ENCODE peak calls at places on chromosomes 11 and 22, in four cellular contexts. One of them, this sample, is unnamed.

GRCh38 chr11:113874920-113875413 is 405 bp downstream of the USP28 start:
- DNase-seq in GM12878: no peak
- DNase-seq in K562: no peak
- DNase-seq in HepG2: no peak
- DNase-seq in this sample: peak

GRCh38 chr11:123169821-123170220 is 25.2 kb downstream of the CLMP start:
- DNase-seq in HepG2: no peak
- DNase-seq in K562: no peak
- DNase-seq in GM12878: no peak
- DNase-seq in this sample: no peak

GRCh38 chr11:107821199-107821926 is 37.2 kb downstream of the SLC35F2 start:
- DNase-seq in GM12878: no peak
- DNase-seq in K562: no peak
- DNase-seq in HepG2: no peak
- DNase-seq in this sample: no peak

GRCh38 chr11:1171985-1172728 is 14.4 kb downstream of the MUC5AC start:
- DNase-seq in GM12878: no peak
- DNase-seq in K562: no peak
- DNase-seq in HepG2: no peak
- DNase-seq in this sample: no peak

GRCh38 chr22:17957683-17958082 is 66.7 kb downstream of the MICAL3 start:
- DNase-seq in HepG2: no peak
- DNase-seq in GM12878: no peak
- DNase-seq in K562: no peak
- DNase-seq in this sample: no peak

GRCh38 chr11:20048246-20048645 is 112.0 kb downstream of the DBX1 start:
- DNase-seq in GM12878: no peak
- DNase-seq in HepG2: no peak
- DNase-seq in K562: no peak
- DNase-seq in this sample: no peak

GRCh38 chr22:16601437-16602223 is 9.0 kb upstream of the CCT8L2 start:
- DNase-seq in K562: peak
- DNase-seq in HepG2: no peak
- DNase-seq in GM12878: no peak
- DNase-seq in this sample: no peak

GRCh38 chr22:17974703-17975372 is 49.5 kb downstream of the MICAL3 start:
- DNase-seq in HepG2: no peak
- DNase-seq in GM12878: peak
- DNase-seq in K562: no peak
- DNase-seq in this sample: no peak

GRCh38 chr11:8298801-8299786 is 35.4 kb upstream of the LMO1 start:
- DNase-seq in K562: no peak
- DNase-seq in GM12878: no peak
- DNase-seq in HepG2: no peak
- DNase-seq in this sample: no peak

GRCh38 chr11:32333335-32333991 is 101.9 kb downstream of the WT1 start:
- DNase-seq in HepG2: no peak
- DNase-seq in GM12878: no peak
- DNase-seq in K562: no peak
- DNase-seq in this sample: peak

GRCh38 chr11:76193219-76193618 is 13.1 kb downstream of the WNT11 start:
- DNase-seq in GM12878: no peak
- DNase-seq in HepG2: no peak
- DNase-seq in K562: peak
- DNase-seq in this sample: peak

GRCh38 chr11:32706985-32707736 is 87.3 kb downstream of the CCDC73 start:
- DNase-seq in HepG2: peak
- DNase-seq in K562: no peak
- DNase-seq in GM12878: peak
- DNase-seq in this sample: no peak

GRCh38 chr11:46293616-46294015 is 16.2 kb downstream of the CREB3L1 start:
- DNase-seq in GM12878: no peak
- DNase-seq in HepG2: no peak
- DNase-seq in K562: no peak
- DNase-seq in this sample: no peak

GRCh38 chr22:35154937-35155387 is 89.0 kb downstream of the ISX start:
- DNase-seq in K562: peak
- DNase-seq in HepG2: peak
- DNase-seq in GM12878: no peak
- DNase-seq in this sample: peak

GRCh38 chr11:1224491-1225385 is 1.9 kb downstream of the MUC5B start:
- DNase-seq in K562: peak
- DNase-seq in GM12878: no peak
- DNase-seq in HepG2: no peak
- DNase-seq in this sample: peak

GRCh38 chr11:106017088-106017487 is 5.0 kb downstream of the MSANTD4 start:
- DNase-seq in GM12878: no peak
- DNase-seq in HepG2: no peak
- DNase-seq in K562: no peak
- DNase-seq in this sample: no peak

GRCh38 chr11:1888811-1889526 is 2.7 kb downstream of the PRR33 start:
- DNase-seq in GM12878: no peak
- DNase-seq in K562: no peak
- DNase-seq in HepG2: no peak
- DNase-seq in this sample: peak

GRCh38 chr22:42072606-42073330 is 1.3 kb upstream of the PHETA2 start:
- DNase-seq in K562: no peak
- DNase-seq in HepG2: no peak
- DNase-seq in GM12878: no peak
- DNase-seq in this sample: no peak

DNA sequence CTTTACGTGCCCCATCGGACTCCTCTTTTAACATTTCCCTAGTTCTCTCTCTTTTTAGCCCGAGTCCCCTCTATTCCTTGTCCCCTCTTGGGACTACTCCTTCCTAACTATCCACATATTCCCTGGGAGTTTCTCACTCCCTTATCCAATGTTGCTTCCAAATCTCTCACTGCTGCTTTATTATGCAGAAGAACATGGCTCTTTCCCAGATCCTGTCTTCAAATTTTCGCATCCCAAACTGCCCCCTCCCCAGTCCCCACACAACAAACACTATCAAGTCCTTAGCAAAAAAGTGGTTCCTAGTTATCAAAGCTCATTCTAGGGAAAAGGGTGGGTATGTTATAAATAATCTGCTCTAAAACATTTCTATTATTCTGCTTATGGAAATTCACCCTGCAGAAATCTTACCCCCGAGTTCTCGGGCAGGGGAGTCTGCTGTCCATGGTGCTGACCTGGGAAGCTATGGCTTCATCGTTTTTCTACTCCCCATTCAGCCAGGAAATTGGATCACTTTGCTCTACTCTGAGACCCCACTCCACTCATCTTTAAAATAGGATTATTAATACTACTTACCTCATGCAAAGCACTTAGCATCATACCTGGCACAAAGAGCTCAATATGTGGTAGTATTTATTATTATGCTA is 393.5 kb downstream of the BUD13 start:
- DNase-seq in HepG2: peak
- DNase-seq in K562: peak
- DNase-seq in GM12878: no peak
- DNase-seq in this sample: no peak
- TF ChIP-seq FOXM1 in HepG2: no peak
- TF ChIP-seq FOXM1 in K562: no peak
- TF ChIP-seq FOXM1 in GM12878: no peak
- TF ChIP-seq FOXM1 in this sample: no peak

GRCh38 chr11:130066338-130066737 is 3.4 kb upstream of the APLP2 start:
- DNase-seq in HepG2: no peak
- DNase-seq in GM12878: no peak
- DNase-seq in K562: no peak
- DNase-seq in this sample: no peak
- TF ChIP-seq USF2 in HepG2: no peak
- TF ChIP-seq USF2 in GM12878: no peak
- TF ChIP-seq USF2 in K562: no peak
- TF ChIP-seq USF2 in this sample: no peak

DNA sequence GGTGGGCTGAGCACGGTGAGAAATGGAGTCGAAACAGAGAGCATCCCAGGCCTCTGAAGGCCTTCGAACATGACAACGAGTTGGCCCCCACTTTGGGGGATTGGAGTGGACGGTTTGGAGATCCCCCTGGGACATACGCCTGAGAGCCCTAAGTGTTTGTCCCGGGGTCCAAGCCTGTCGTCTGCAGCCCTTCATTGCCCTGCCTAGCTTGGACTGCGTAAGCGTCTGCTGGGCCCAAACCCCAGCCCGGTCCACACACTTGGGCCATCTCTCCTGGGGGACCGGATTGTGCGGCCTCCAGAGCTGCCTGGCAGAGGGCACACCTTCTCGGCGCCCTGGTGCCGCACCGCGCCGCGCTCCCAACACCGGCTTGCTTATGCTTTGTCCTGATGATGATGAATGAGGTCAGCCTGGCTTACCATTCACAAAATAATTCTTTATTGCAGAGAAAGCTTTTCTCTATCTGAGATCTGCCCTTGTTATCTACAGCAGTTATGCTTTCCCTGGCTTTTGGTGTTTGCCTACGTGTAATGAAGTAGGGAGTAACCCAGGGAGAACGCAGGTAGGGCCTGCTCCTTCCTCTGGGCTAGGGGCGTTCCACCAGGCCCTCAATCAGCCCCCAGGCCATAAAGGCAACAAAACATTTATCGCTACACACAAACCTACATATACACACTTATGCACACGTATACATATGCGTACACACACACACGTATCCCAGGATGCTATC is 85.9 kb upstream of the PPARA start:
- DNase-seq in GM12878: no peak
- DNase-seq in K562: no peak
- DNase-seq in HepG2: no peak
- DNase-seq in this sample: peak
- TF ChIP-seq FOXM1 in GM12878: no peak
- TF ChIP-seq FOXM1 in K562: no peak
- TF ChIP-seq FOXM1 in HepG2: no peak
- TF ChIP-seq FOXM1 in this sample: no peak

DNA sequence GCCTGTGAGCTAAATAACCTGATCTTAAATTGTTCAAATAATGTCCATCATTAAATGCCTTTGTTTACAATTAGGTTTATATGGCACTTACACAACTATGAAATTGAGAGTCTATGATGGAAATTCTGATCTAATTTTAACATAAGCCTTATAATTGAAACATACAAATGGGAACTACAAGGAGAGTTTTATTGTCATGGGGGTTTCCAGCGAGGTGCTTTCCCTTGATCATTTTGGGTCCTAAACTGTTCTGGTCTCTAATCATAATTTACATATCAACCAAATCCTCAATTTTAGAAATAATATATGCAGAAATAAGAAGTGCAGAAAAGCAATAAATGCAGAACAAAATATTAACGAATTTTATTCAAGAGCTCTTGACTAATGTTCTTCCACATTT is 44.9 kb downstream of the RRAS2 start:
- DNase-seq in K562: no peak
- DNase-seq in HepG2: no peak
- DNase-seq in GM12878: no peak
- DNase-seq in this sample: no peak
- TF ChIP-seq USF2 in K562: no peak
- TF ChIP-seq USF2 in HepG2: no peak
- TF ChIP-seq USF2 in GM12878: no peak
- TF ChIP-seq USF2 in this sample: no peak

GRCh38 chr11:74696932-74697687 is 34.1 kb downstream of the CHRDL2 start:
- DNase-seq in K562: peak
- DNase-seq in HepG2: peak
- DNase-seq in GM12878: no peak
- DNase-seq in this sample: no peak
- TF ChIP-seq FOXM1 in K562: no peak
- TF ChIP-seq FOXM1 in HepG2: no peak
- TF ChIP-seq FOXM1 in GM12878: no peak
- TF ChIP-seq FOXM1 in this sample: no peak

DNA sequence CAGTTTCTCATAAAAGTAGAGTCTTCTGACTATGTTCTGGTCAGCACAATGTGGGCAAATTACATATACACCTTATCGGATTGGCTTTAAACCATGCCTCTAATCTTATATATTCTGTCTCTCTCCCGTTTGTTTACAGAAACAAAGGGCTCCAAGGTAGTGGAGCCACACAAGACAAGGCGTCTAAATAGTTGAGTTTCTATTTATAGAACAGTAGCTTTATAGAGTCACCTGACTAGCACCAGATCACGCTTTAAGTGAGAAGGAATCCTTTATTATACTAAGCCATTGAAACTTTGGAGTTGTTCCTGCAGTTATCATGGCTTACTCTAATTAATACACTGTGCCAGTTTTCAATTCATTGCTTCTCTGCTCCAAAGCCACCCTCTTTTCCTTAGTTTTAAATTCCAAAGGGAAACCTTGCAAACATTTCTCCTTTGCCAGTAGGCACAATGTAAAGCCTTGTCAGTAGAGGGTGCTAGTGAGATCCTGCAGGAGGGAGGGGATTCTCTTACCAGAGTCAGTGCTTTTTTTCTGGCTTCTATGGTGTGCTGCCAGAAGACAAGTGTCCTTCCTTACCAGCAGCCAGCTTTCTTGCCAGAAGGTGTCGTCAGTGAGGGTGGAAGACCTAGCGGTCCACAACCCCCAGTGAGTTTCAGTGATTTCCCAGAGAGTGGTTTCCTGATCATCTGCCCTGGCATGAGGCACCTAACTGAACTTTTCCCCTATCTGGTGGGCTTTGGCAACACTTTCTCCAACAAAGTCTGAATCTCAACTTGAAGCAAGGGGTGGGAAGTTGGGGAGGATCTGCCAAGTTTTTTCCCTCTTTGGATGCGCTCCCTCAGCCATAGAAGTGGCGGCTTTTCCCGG is 71.7 kb downstream of the RAB38 start:
- DNase-seq in HepG2: peak
- DNase-seq in K562: peak
- DNase-seq in GM12878: peak
- DNase-seq in this sample: peak
- TF ChIP-seq USF2 in HepG2: no peak
- TF ChIP-seq USF2 in K562: no peak
- TF ChIP-seq USF2 in GM12878: no peak
- TF ChIP-seq USF2 in this sample: no peak

GRCh38 chr11:11463397-11463796 is 110.3 kb upstream of the CSNK2A3 start:
- DNase-seq in K562: no peak
- DNase-seq in HepG2: no peak
- DNase-seq in GM12878: no peak
- DNase-seq in this sample: peak

GRCh38 chr11:11459578-11459977 is 106.5 kb upstream of the CSNK2A3 start:
- DNase-seq in GM12878: no peak
- DNase-seq in K562: no peak
- DNase-seq in HepG2: no peak
- DNase-seq in this sample: no peak

GRCh38 chr11:11458523-11458922 is 105.5 kb upstream of the CSNK2A3 start:
- DNase-seq in HepG2: no peak
- DNase-seq in K562: no peak
- DNase-seq in GM12878: no peak
- DNase-seq in this sample: no peak

GRCh38 chr11:11464555-11464954 is 111.5 kb upstream of the CSNK2A3 start:
- DNase-seq in GM12878: no peak
- DNase-seq in K562: no peak
- DNase-seq in HepG2: no peak
- DNase-seq in this sample: no peak

GRCh38 chr11:11461473-11461872 is 108.4 kb upstream of the CSNK2A3 start:
- DNase-seq in GM12878: no peak
- DNase-seq in K562: no peak
- DNase-seq in HepG2: no peak
- DNase-seq in this sample: no peak
- TF ChIP-seq FOXM1 in GM12878: no peak
- TF ChIP-seq FOXM1 in K562: no peak
- TF ChIP-seq FOXM1 in HepG2: no peak
- TF ChIP-seq FOXM1 in this sample: no peak

This sample was measured in SK-N-SH.